ENCODE peak calls at places on chromosomes 5 and 9, in eight cellular contexts. Y is CD8-positive, alpha-beta T cell; D is breast epithelium; Z is effector memory CD4-positive, alpha-beta T cell; O is H1; I is GM23338; L is endothelial cell of umbilical vein; M is mucosa of descending colon. W is an unnamed sample.

GRCh38 chr5:10737880-10738279 is 23.2 kb downstream of the DAP start:
- DNase-seq in Y (no peak), D (no peak), Z (no peak), O (no peak), I (no peak), L (no peak), M (no peak), W (no peak)

GRCh38 chr5:10563940-10564837 is at the start of gene ANKRD33B:
- DNase-seq in Y (peak; percentile 74), D (no peak), Z (peak; percentile 67), O (no peak), I (peak; percentile 84), L (peak; percentile 72), M (peak; percentile 67), W (peak; percentile 66)

GRCh38 chr9:127181315-127181580 is 58.8 kb upstream of the ANGPTL2 start:
- DNase-seq in Y (no peak), D (peak; percentile 15), Z (no peak), O (no peak), I (no peak), L (no peak), M (no peak), W (no peak)

GRCh38 chr9:133090187-133090586 is 28.4 kb downstream of the CEL start:
- DNase-seq in Y (no peak), D (no peak), Z (no peak), O (no peak), I (no peak), L (no peak), M (no peak), W (no peak)

GRCh38 chr9:125850231-125850630 is 103.1 kb downstream of the PBX3 start:
- DNase-seq in Y (no peak), D (no peak), Z (no peak), O (no peak), I (no peak), L (no peak), M (no peak), W (no peak)

GRCh38 chr5:157431544-157432200 is 28.3 kb upstream of the NIPAL4 start:
- DNase-seq in Y (no peak), D (no peak), Z (peak; percentile 7), O (no peak), I (peak; percentile 65), L (peak; percentile 64), M (no peak), W (no peak)

GRCh38 chr5:75869891-75870290 is 152.7 kb upstream of the POC5 start:
- DNase-seq in Y (no peak), D (no peak), Z (no peak), O (no peak), I (no peak), L (no peak), M (no peak), W (no peak)

GRCh38 chr9:95719354-95719753 is 156.1 kb upstream of the ERCC6L2 start:
- DNase-seq in Y (no peak), D (no peak), Z (no peak), O (no peak), I (no peak), L (no peak), M (peak; percentile 59), W (no peak)

GRCh38 chr9:113621309-113621791 is 157.8 kb downstream of the RGS3 start:
- DNase-seq in Y (no peak), D (peak; percentile 81), Z (no peak), O (peak; percentile 49), I (peak; percentile 57), L (peak; percentile 92), M (no peak), W (no peak)

GRCh38 chr5:110346893-110347358 is 379.5 kb downstream of the TMEM232 start:
- DNase-seq in Y (no peak), D (no peak), Z (no peak), O (no peak), I (no peak), L (no peak), M (no peak), W (no peak)

GRCh38 chr5:166354277-166354676 is 1937.2 kb upstream of the WWC1 start:
- DNase-seq in Y (no peak), D (no peak), Z (no peak), O (no peak), I (no peak), L (peak; percentile 3), M (no peak), W (no peak)

GRCh38 chr5:112338681-112339337 is 80.3 kb downstream of the EPB41L4A start:
- DNase-seq in Y (no peak), D (peak; percentile 62), Z (no peak), O (no peak), I (no peak), L (peak; percentile 91), M (no peak), W (no peak)

GRCh38 chr5:163504091-163504931 is 1.1 kb upstream of the MAT2B start:
- DNase-seq in Y (peak; percentile 32), D (peak; percentile 73), Z (no peak), O (no peak), I (peak; percentile 51), L (peak; percentile 75), M (peak; percentile 52), W (peak; percentile 47)

GRCh38 chr5:32201140-32201539 is 27.0 kb upstream of the GOLPH3 start:
- DNase-seq in Y (no peak), D (no peak), Z (no peak), O (no peak), I (no peak), L (no peak), M (no peak), W (no peak)

GRCh38 chr9:129289131-129289731 is 111.2 kb upstream of the IER5L start:
- DNase-seq in Y (peak; percentile 9), D (no peak), Z (no peak), O (peak; percentile 44), I (no peak), L (no peak), M (no peak), W (no peak)

GRCh38 chr9:118990949-118991348 is 378.3 kb downstream of the BRINP1 start:
- DNase-seq in Y (no peak), D (no peak), Z (no peak), O (no peak), I (no peak), L (no peak), M (no peak), W (no peak)

GRCh38 chr5:151063136-151063544 is 17.7 kb downstream of the TNIP1 start:
- DNase-seq in Y (no peak), D (no peak), Z (no peak), O (no peak), I (no peak), L (peak; percentile 83), M (no peak), W (no peak)
- H3K4me1 ChIP-seq in Y (peaks cover 13% of the 10 kb centered on the region), D (no peaks in the 10 kb centered on the region), Z (peaks cover 28% of the 10 kb centered on the region), O (peaks cover 10% of the 10 kb centered on the region), I (no peaks in the 10 kb centered on the region), L (peaks cover 25% of the 10 kb centered on the region), M (peaks cover 19% of the 10 kb centered on the region), W (peaks cover 31% of the 10 kb centered on the region)

DNA sequence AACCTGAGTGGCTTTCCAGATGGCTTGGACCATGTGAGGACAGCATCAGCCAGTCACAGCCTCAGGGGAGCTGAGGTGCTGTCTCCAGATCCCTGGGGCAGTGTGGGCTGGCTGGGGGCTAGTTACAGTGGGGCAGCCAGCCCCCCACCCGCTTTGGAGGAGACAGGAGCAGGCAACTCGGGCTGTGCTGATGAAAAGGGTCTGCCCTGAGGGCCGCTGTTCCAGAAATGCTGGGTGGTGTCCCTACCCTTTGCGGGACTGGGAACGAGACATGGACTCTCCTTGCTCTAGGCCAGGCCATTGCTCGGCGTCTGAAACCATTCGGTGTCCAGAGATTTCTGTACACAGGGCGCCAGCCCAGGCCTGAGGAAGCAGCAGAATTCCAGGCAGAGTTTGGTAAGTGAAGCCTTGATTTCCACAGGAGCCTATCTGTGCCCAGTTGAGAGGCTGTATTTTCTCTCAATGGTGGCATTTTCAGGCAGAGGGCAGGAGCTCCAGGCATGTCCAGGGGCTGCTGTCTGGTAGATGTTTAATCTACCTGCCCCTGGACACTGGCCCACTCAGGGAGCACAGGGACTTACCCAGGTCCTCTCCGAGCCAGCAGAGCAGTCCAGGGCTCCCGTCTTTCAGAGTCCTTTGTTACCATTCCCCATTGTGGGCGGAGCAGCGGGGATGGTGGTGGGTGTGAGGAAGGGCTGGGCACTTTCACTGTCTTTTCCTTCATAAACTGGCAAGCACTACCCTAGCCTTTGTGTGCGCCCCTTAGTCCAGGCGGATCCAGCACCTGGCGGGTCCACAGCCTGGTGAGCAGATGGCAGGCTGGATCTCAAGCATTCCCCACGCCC is 7.2 kb downstream of the GRHPR start:
- DNase-seq in Y (no peak), D (no peak), Z (no peak), O (no peak), I (no peak), L (no peak), M (no peak), W (no peak)
- H3K36me3 ChIP-seq in Y (peaks cover 19% of the 10 kb centered on the region), D (no peaks in the 10 kb centered on the region), Z (peaks cover 30% of the 10 kb centered on the region), O (peaks cover 24% of the 10 kb centered on the region), I (peaks cover 7% of the 10 kb centered on the region), L (peaks cover 4% of the 10 kb centered on the region), M (no peaks in the 10 kb centered on the region), W (peaks cover 7% of the 10 kb centered on the region)

DNA sequence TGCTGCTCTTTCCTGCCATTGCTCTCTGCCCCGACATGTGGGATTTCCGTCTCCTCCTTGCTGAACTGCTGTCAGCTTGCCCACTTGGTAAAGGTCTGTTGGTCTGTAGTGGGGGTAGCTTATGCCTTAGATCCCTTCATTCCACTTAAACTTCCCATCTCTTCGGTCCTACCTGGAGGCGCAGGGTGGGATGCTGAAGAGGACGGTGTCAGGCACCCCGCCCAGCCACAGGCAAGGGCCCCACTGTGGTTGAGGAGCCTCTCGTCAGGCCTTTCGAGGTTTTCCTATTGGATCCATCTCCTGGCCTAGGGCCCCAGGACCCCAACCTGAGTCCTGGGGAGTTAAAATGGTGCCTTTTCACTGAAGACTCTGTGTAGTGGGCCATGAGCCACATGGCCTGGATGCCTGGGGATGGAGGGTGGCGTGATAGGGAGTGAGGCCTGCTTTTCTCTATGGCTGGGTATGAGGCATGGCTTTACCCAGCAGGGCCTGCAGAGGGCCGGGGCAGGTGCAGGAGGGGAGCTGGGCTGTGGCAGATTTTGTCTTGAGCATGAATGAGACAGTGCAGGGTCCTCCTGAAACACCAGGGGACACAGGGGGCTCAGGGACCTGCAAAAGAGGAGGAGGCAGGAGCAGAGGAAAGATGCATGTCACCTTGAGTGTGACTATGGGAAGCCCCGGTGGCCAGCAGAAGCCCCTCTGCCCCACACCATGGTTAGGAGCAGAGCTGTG is 25.8 kb upstream of the RNF130 start:
- DNase-seq in Y (no peak), D (no peak), Z (no peak), O (peak; percentile 47), I (no peak), L (no peak), M (no peak), W (no peak)
- H3K4me1 ChIP-seq in Y (no peaks in the 10 kb centered on the region), D (no peaks in the 10 kb centered on the region), Z (no peaks in the 10 kb centered on the region), O (no peaks in the 10 kb centered on the region), I (no peaks in the 10 kb centered on the region), L (no peaks in the 10 kb centered on the region), M (no peaks in the 10 kb centered on the region), W (no peaks in the 10 kb centered on the region)

GRCh38 chr5:7875151-7875550 is 6.2 kb downstream of the MTRR start:
- DNase-seq in Y (no peak), D (no peak), Z (no peak), O (no peak), I (no peak), L (no peak), M (no peak), W (no peak)

GRCh38 chr5:7877851-7878250 is 8.9 kb downstream of the MTRR start:
- DNase-seq in Y (no peak), D (no peak), Z (no peak), O (no peak), I (no peak), L (no peak), M (no peak), W (no peak)

GRCh38 chr5:7878381-7878873 is 9.5 kb downstream of the MTRR start:
- DNase-seq in Y (no peak), D (no peak), Z (no peak), O (no peak), I (no peak), L (no peak), M (no peak), W (no peak)

GRCh38 chr5:7874639-7875038 is 5.7 kb downstream of the MTRR start:
- DNase-seq in Y (no peak), D (no peak), Z (no peak), O (no peak), I (no peak), L (no peak), M (no peak), W (no peak)

GRCh38 chr5:7876867-7877266 is 7.9 kb downstream of the MTRR start:
- DNase-seq in Y (no peak), D (no peak), Z (no peak), O (no peak), I (no peak), L (no peak), M (no peak), W (no peak)
- H3K36me3 ChIP-seq in Y (peaks cover 39% of the 10 kb centered on the region), D (no peaks in the 10 kb centered on the region), Z (peaks cover 45% of the 10 kb centered on the region), O (peaks cover 44% of the 10 kb centered on the region), I (peaks cover 47% of the 10 kb centered on the region), L (peaks cover 15% of the 10 kb centered on the region), M (no peaks in the 10 kb centered on the region), W (peaks cover 48% of the 10 kb centered on the region)

W was measured in CD8-positive, alpha-beta memory T cell.